ENCODE peak calls at places on chromosome X, in seven cellular contexts. One of them, this sample, is unnamed.

GRCh38 chrX:110399497-110399896 is 40.8 kb downstream of the RTL9 start:
- DNase-seq in OCI-LY7: no peak
- DNase-seq in GM23248: no peak
- DNase-seq in GM23338: no peak
- DNase-seq in MM.1S: no peak
- DNase-seq in neural progenitor cell: no peak
- DNase-seq in SK-N-SH: no peak
- DNase-seq in this sample: no peak

GRCh38 chrX:48761674-48762471 is at the start of gene GLOD5:
- DNase-seq in neural progenitor cell: peak; percentile 54
- DNase-seq in GM23248: no peak
- DNase-seq in GM23338: peak; percentile 82
- DNase-seq in MM.1S: peak; percentile 44
- DNase-seq in OCI-LY7: peak; percentile 5
- DNase-seq in SK-N-SH: peak; percentile 27
- DNase-seq in this sample: peak; percentile 72

GRCh38 chrX:46860536-46860935 is 23.7 kb downstream of the RP2 start:
- DNase-seq in neural progenitor cell: no peak
- DNase-seq in GM23338: no peak
- DNase-seq in MM.1S: no peak
- DNase-seq in OCI-LY7: no peak
- DNase-seq in SK-N-SH: no peak
- DNase-seq in GM23248: no peak
- DNase-seq in this sample: no peak

GRCh38 chrX:138986235-138986634 is 274.7 kb upstream of the FGF13 start:
- DNase-seq in SK-N-SH: no peak
- DNase-seq in GM23248: peak; percentile 70
- DNase-seq in neural progenitor cell: no peak
- DNase-seq in OCI-LY7: no peak
- DNase-seq in MM.1S: no peak
- DNase-seq in GM23338: no peak
- DNase-seq in this sample: no peak

GRCh38 chrX:155434906-155435743 is 23.3 kb downstream of the F8A3 start:
- DNase-seq in MM.1S: no peak
- DNase-seq in neural progenitor cell: no peak
- DNase-seq in GM23248: peak; percentile 5
- DNase-seq in SK-N-SH: no peak
- DNase-seq in GM23338: no peak
- DNase-seq in OCI-LY7: no peak
- DNase-seq in this sample: no peak

GRCh38 chrX:68387786-68388185 is 45.5 kb downstream of the OPHN1 start:
- DNase-seq in SK-N-SH: no peak
- DNase-seq in OCI-LY7: no peak
- DNase-seq in GM23338: no peak
- DNase-seq in GM23248: no peak
- DNase-seq in neural progenitor cell: no peak
- DNase-seq in MM.1S: no peak
- DNase-seq in this sample: peak; percentile 8

GRCh38 chrX:101430457-101431078 is 22.5 kb downstream of the HNRNPH2 start:
- DNase-seq in MM.1S: no peak
- DNase-seq in neural progenitor cell: no peak
- DNase-seq in GM23248: peak; percentile 59
- DNase-seq in SK-N-SH: no peak
- DNase-seq in GM23338: no peak
- DNase-seq in OCI-LY7: no peak
- DNase-seq in this sample: no peak

GRCh38 chrX:25028726-25029125 is 13.0 kb upstream of the ARX start:
- DNase-seq in GM23338: no peak
- DNase-seq in GM23248: peak; percentile 74
- DNase-seq in SK-N-SH: no peak
- DNase-seq in OCI-LY7: no peak
- DNase-seq in MM.1S: no peak
- DNase-seq in neural progenitor cell: no peak
- DNase-seq in this sample: no peak

GRCh38 chrX:82196866-82197265 is 995.0 kb downstream of the SH3BGRL start:
- DNase-seq in GM23248: no peak
- DNase-seq in GM23338: no peak
- DNase-seq in OCI-LY7: no peak
- DNase-seq in MM.1S: no peak
- DNase-seq in SK-N-SH: no peak
- DNase-seq in neural progenitor cell: no peak
- DNase-seq in this sample: no peak

GRCh38 chrX:75115707-75116413 is 40.2 kb downstream of the ABCB7 start:
- DNase-seq in OCI-LY7: no peak
- DNase-seq in neural progenitor cell: no peak
- DNase-seq in MM.1S: no peak
- DNase-seq in GM23338: peak; percentile 59
- DNase-seq in GM23248: no peak
- DNase-seq in SK-N-SH: no peak
- DNase-seq in this sample: no peak

GRCh38 chrX:45083314-45083713 is 117.4 kb downstream of the DIPK2B start:
- DNase-seq in SK-N-SH: no peak
- DNase-seq in GM23248: no peak
- DNase-seq in OCI-LY7: no peak
- DNase-seq in GM23338: no peak
- DNase-seq in neural progenitor cell: no peak
- DNase-seq in MM.1S: peak; percentile 44
- DNase-seq in this sample: no peak

GRCh38 chrX:129798888-129799287 is 19.1 kb downstream of the SASH3 start:
- DNase-seq in neural progenitor cell: no peak
- DNase-seq in SK-N-SH: no peak
- DNase-seq in GM23248: peak; percentile 7
- DNase-seq in GM23338: no peak
- DNase-seq in MM.1S: no peak
- DNase-seq in OCI-LY7: no peak
- DNase-seq in this sample: no peak

GRCh38 chrX:112545051-112545450 is 134.7 kb downstream of the LHFPL1 start:
- DNase-seq in GM23248: no peak
- DNase-seq in GM23338: no peak
- DNase-seq in neural progenitor cell: no peak
- DNase-seq in OCI-LY7: no peak
- DNase-seq in SK-N-SH: no peak
- DNase-seq in MM.1S: no peak
- DNase-seq in this sample: peak; percentile 11

GRCh38 chrX:110244951-110245480 is 72.9 kb downstream of the AMMECR1 start:
- DNase-seq in SK-N-SH: no peak
- DNase-seq in MM.1S: no peak
- DNase-seq in neural progenitor cell: no peak
- DNase-seq in OCI-LY7: no peak
- DNase-seq in GM23248: peak; percentile 39
- DNase-seq in GM23338: peak; percentile 32
- DNase-seq in this sample: no peak

GRCh38 chrX:103817502-103817901 is 14.6 kb downstream of the RAB9B start:
- DNase-seq in neural progenitor cell: peak; percentile 69
- DNase-seq in SK-N-SH: peak; percentile 30
- DNase-seq in GM23248: peak; percentile 24
- DNase-seq in OCI-LY7: peak; percentile 71
- DNase-seq in MM.1S: peak; percentile 67
- DNase-seq in GM23338: peak; percentile 63
- DNase-seq in this sample: peak; percentile 86

GRCh38 chrX:16319929-16320328 is 152.6 kb downstream of the MAGEB17 start:
- DNase-seq in neural progenitor cell: no peak
- DNase-seq in GM23248: peak; percentile 8
- DNase-seq in GM23338: no peak
- DNase-seq in SK-N-SH: no peak
- DNase-seq in OCI-LY7: no peak
- DNase-seq in MM.1S: no peak
- DNase-seq in this sample: no peak

GRCh38 chrX:100994352-100995281 is 25.1 kb downstream of the ARL13A start:
- DNase-seq in MM.1S: no peak
- DNase-seq in GM23248: peak; percentile 43
- DNase-seq in OCI-LY7: no peak
- DNase-seq in neural progenitor cell: no peak
- DNase-seq in GM23338: no peak
- DNase-seq in SK-N-SH: no peak
- DNase-seq in this sample: peak; percentile 51

GRCh38 chrX:100606753-100607152 is 22.0 kb downstream of the TNMD start:
- DNase-seq in neural progenitor cell: no peak
- DNase-seq in SK-N-SH: no peak
- DNase-seq in OCI-LY7: no peak
- DNase-seq in GM23338: no peak
- DNase-seq in GM23248: no peak
- DNase-seq in MM.1S: no peak
- DNase-seq in this sample: no peak

GRCh38 chrX:36684053-36684452 is 324.1 kb upstream of the FAM47C start:
- DNase-seq in GM23338: peak; percentile 2
- DNase-seq in GM23248: no peak
- DNase-seq in SK-N-SH: no peak
- DNase-seq in neural progenitor cell: peak; percentile 1
- DNase-seq in OCI-LY7: no peak
- DNase-seq in MM.1S: no peak
- DNase-seq in this sample: no peak

GRCh38 chrX:146186540-146186939 is 368.9 kb downstream of the SLITRK2 start:
- DNase-seq in SK-N-SH: no peak
- DNase-seq in OCI-LY7: no peak
- DNase-seq in GM23338: no peak
- DNase-seq in MM.1S: no peak
- DNase-seq in GM23248: no peak
- DNase-seq in neural progenitor cell: no peak
- DNase-seq in this sample: no peak

GRCh38 chrX:72712094-72712755 is 1.9 kb downstream of the PHKA1 start:
- DNase-seq in GM23338: no peak
- DNase-seq in GM23248: peak; percentile 20
- DNase-seq in MM.1S: peak; percentile 66
- DNase-seq in SK-N-SH: peak; percentile 34
- DNase-seq in OCI-LY7: no peak
- DNase-seq in neural progenitor cell: no peak
- DNase-seq in this sample: peak; percentile 6

GRCh38 chrX:19647731-19648588 is 132.7 kb upstream of the MAP3K15 start:
- DNase-seq in GM23248: peak; percentile 72
- DNase-seq in neural progenitor cell: no peak
- DNase-seq in GM23338: no peak
- DNase-seq in MM.1S: no peak
- DNase-seq in OCI-LY7: no peak
- DNase-seq in SK-N-SH: no peak
- DNase-seq in this sample: no peak

GRCh38 chrX:17520206-17520605 is 145.2 kb downstream of the NHS start:
- DNase-seq in neural progenitor cell: no peak
- DNase-seq in GM23248: peak; percentile 42
- DNase-seq in MM.1S: no peak
- DNase-seq in OCI-LY7: no peak
- DNase-seq in SK-N-SH: no peak
- DNase-seq in GM23338: no peak
- DNase-seq in this sample: no peak

GRCh38 chrX:116278819-116279218 is 108.3 kb downstream of the AGTR2 start:
- DNase-seq in GM23338: no peak
- DNase-seq in neural progenitor cell: no peak
- DNase-seq in SK-N-SH: no peak
- DNase-seq in GM23248: no peak
- DNase-seq in MM.1S: no peak
- DNase-seq in OCI-LY7: no peak
- DNase-seq in this sample: no peak

GRCh38 chrX:85052636-85053343 is 49.1 kb downstream of the APOOL start:
- DNase-seq in MM.1S: no peak
- DNase-seq in SK-N-SH: no peak
- DNase-seq in OCI-LY7: peak; percentile 1
- DNase-seq in GM23338: no peak
- DNase-seq in GM23248: peak; percentile 79
- DNase-seq in neural progenitor cell: no peak
- DNase-seq in this sample: no peak

GRCh38 chrX:103503853-103504207 is 15.5 kb downstream of the RAB40A start:
- DNase-seq in GM23248: no peak
- DNase-seq in GM23338: no peak
- DNase-seq in MM.1S: no peak
- DNase-seq in neural progenitor cell: no peak
- DNase-seq in OCI-LY7: no peak
- DNase-seq in SK-N-SH: peak; percentile 38
- DNase-seq in this sample: no peak

GRCh38 chrX:9164535-9165425 is 130.9 kb upstream of the FAM9B start:
- DNase-seq in neural progenitor cell: no peak
- DNase-seq in GM23248: no peak
- DNase-seq in MM.1S: no peak
- DNase-seq in GM23338: no peak
- DNase-seq in SK-N-SH: no peak
- DNase-seq in OCI-LY7: no peak
- DNase-seq in this sample: no peak

DNA sequence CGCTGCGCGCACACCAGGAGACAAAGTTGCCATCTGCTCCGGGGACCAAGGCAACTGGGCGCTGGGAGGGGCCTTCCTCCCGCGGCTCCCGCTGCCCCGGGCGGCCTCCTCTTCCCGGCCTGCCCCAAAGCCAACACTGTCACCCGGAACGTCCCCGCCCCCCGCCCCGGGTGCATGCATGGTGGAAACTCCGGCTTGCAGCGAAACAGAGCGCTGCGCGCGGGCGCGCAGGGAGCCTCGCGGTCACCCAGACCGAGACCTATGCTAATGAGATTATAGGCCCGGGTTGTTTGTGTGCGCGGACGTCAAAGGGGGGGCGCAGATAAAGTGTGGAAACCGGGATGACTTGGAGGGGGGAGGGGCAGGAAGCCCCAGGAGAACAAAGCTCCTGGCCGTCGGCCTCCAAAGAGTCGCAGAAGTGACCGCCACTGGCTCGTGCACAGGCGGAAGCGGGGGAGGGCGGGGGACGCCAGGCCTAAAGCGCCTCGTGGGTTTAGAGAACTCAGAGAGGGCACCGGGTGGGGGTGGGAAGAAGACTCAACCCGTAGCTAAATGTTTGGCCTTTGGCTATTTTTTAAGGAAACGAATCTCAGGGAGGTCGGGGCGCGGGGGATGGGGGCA is 88.8 kb downstream of the BCOR start:
- DNase-seq in GM23338: peak; percentile 52
- DNase-seq in neural progenitor cell: peak; percentile 72
- DNase-seq in MM.1S: no peak
- DNase-seq in OCI-LY7: no peak
- DNase-seq in GM23248: peak; percentile 43
- DNase-seq in SK-N-SH: peak; percentile 82
- DNase-seq in this sample: peak; percentile 54
- H2AFZ ChIP-seq in GM23338: no peak overlapping the region
- H2AFZ ChIP-seq in neural progenitor cell: no peak overlapping the region
- H2AFZ ChIP-seq in MM.1S: no peak overlapping the region
- H2AFZ ChIP-seq in OCI-LY7: no peak overlapping the region
- H2AFZ ChIP-seq in GM23248: peak overlapping the region; percentile 66
- H2AFZ ChIP-seq in SK-N-SH: peak overlapping the region; percentile 51
- H2AFZ ChIP-seq in this sample: peak overlapping the region; percentile 15

GRCh38 chrX:107630031-107630689 is 1.9 kb downstream of the PRPS1 start:
- DNase-seq in neural progenitor cell: peak; percentile 35
- DNase-seq in GM23338: peak; percentile 8
- DNase-seq in OCI-LY7: no peak
- DNase-seq in SK-N-SH: no peak
- DNase-seq in MM.1S: no peak
- DNase-seq in GM23248: no peak
- DNase-seq in this sample: no peak
- H3K4me3 ChIP-seq in neural progenitor cell: peak overlapping the region; percentile 79
- H3K4me3 ChIP-seq in GM23338: peak overlapping the region; percentile 91
- H3K4me3 ChIP-seq in OCI-LY7: peak overlapping the region; percentile 91
- H3K4me3 ChIP-seq in SK-N-SH: peak overlapping the region; percentile 67
- H3K4me3 ChIP-seq in MM.1S: peak overlapping the region; percentile 76
- H3K4me3 ChIP-seq in GM23248: peak overlapping the region; percentile 80
- H3K4me3 ChIP-seq in this sample: peak overlapping the region; percentile 29

GRCh38 chrX:118239471-118239870 is 106.4 kb upstream of the WDR44 start:
- DNase-seq in neural progenitor cell: no peak
- DNase-seq in SK-N-SH: no peak
- DNase-seq in MM.1S: no peak
- DNase-seq in OCI-LY7: no peak
- DNase-seq in GM23338: no peak
- DNase-seq in GM23248: peak; percentile 18
- DNase-seq in this sample: no peak
- TF ChIP-seq EZH2phosphoT487 in neural progenitor cell: no peak
- TF ChIP-seq EZH2phosphoT487 in SK-N-SH: no peak
- TF ChIP-seq EZH2phosphoT487 in MM.1S: no peak
- TF ChIP-seq EZH2phosphoT487 in OCI-LY7: no peak
- TF ChIP-seq EZH2phosphoT487 in GM23338: no peak
- TF ChIP-seq EZH2phosphoT487 in GM23248: no peak
- TF ChIP-seq EZH2phosphoT487 in this sample: no peak

GRCh38 chrX:14359316-14359715 is 170.0 kb upstream of the GLRA2 start:
- DNase-seq in GM23338: no peak
- DNase-seq in SK-N-SH: no peak
- DNase-seq in GM23248: no peak
- DNase-seq in neural progenitor cell: no peak
- DNase-seq in OCI-LY7: no peak
- DNase-seq in MM.1S: no peak
- DNase-seq in this sample: no peak
- H2AFZ ChIP-seq in GM23338: no peak overlapping the region
- H2AFZ ChIP-seq in SK-N-SH: no peak overlapping the region
- H2AFZ ChIP-seq in GM23248: no peak overlapping the region
- H2AFZ ChIP-seq in neural progenitor cell: no peak overlapping the region
- H2AFZ ChIP-seq in OCI-LY7: no peak overlapping the region
- H2AFZ ChIP-seq in MM.1S: no peak overlapping the region
- H2AFZ ChIP-seq in this sample: no peak overlapping the region

This sample was measured in hepatocyte.